ENCODE peak calls at places on chromosome 5, in four cellular contexts. One of them, this sample, is unnamed.
A peak's percentile ranks its signal among the peaks of the same experiment; 100 is the strongest.

GRCh38 chr5:33789558-33789957 is 102.2 kb downstream of the ADAMTS12 start:
- DNase-seq in SK-N-MC: no peak
- DNase-seq in fibroblast of pulmonary artery: no peak
- DNase-seq in psoas muscle: no peak
- DNase-seq in this sample: peak; percentile 13

GRCh38 chr5:38258319-38259061 is at the start of gene EGFLAM:
- DNase-seq in SK-N-MC: no peak
- DNase-seq in fibroblast of pulmonary artery: no peak
- DNase-seq in psoas muscle: peak; percentile 17
- DNase-seq in this sample: no peak

GRCh38 chr5:169094586-169095409 is 206.1 kb downstream of the SLIT3 start:
- DNase-seq in SK-N-MC: no peak
- DNase-seq in fibroblast of pulmonary artery: peak; percentile 22
- DNase-seq in psoas muscle: no peak
- DNase-seq in this sample: peak; percentile 90

GRCh38 chr5:135051872-135052271 is 17.8 kb upstream of the PITX1 start:
- DNase-seq in SK-N-MC: no peak
- DNase-seq in fibroblast of pulmonary artery: no peak
- DNase-seq in psoas muscle: no peak
- DNase-seq in this sample: no peak

GRCh38 chr5:167743685-167744084 is 547.8 kb upstream of the WWC1 start:
- DNase-seq in SK-N-MC: peak; percentile 70
- DNase-seq in fibroblast of pulmonary artery: peak; percentile 83
- DNase-seq in psoas muscle: no peak
- DNase-seq in this sample: peak; percentile 93

GRCh38 chr5:65391591-65391990 is 90.1 kb downstream of the ADAMTS6 start:
- DNase-seq in SK-N-MC: no peak
- DNase-seq in fibroblast of pulmonary artery: peak; percentile 58
- DNase-seq in psoas muscle: no peak
- DNase-seq in this sample: peak; percentile 67

GRCh38 chr5:143318833-143319232 is 84.7 kb downstream of the NR3C1 start:
- DNase-seq in SK-N-MC: no peak
- DNase-seq in fibroblast of pulmonary artery: no peak
- DNase-seq in psoas muscle: no peak
- DNase-seq in this sample: no peak

GRCh38 chr5:43555895-43556606 is 826 bp downstream of the PAIP1 start:
- DNase-seq in SK-N-MC: no peak
- DNase-seq in fibroblast of pulmonary artery: peak; percentile 33
- DNase-seq in psoas muscle: peak; percentile 47
- DNase-seq in this sample: peak; percentile 41

GRCh38 chr5:15538516-15538915 is 38.5 kb downstream of the FBXL7 start:
- DNase-seq in SK-N-MC: no peak
- DNase-seq in fibroblast of pulmonary artery: no peak
- DNase-seq in psoas muscle: no peak
- DNase-seq in this sample: no peak

GRCh38 chr5:40477856-40478546 is 201.7 kb upstream of the PTGER4 start:
- DNase-seq in SK-N-MC: no peak
- DNase-seq in fibroblast of pulmonary artery: peak; percentile 16
- DNase-seq in psoas muscle: no peak
- DNase-seq in this sample: peak; percentile 68

GRCh38 chr5:90353254-90353653 is 56.3 kb downstream of the CETN3 start:
- DNase-seq in SK-N-MC: no peak
- DNase-seq in fibroblast of pulmonary artery: no peak
- DNase-seq in psoas muscle: no peak
- DNase-seq in this sample: no peak

GRCh38 chr5:31361234-31361633 is 167.7 kb downstream of the CDH6 start:
- DNase-seq in SK-N-MC: no peak
- DNase-seq in fibroblast of pulmonary artery: peak; percentile 47
- DNase-seq in psoas muscle: no peak
- DNase-seq in this sample: peak; percentile 83

GRCh38 chr5:102922839-102923477 is 167.9 kb downstream of the PAM start:
- DNase-seq in SK-N-MC: no peak
- DNase-seq in fibroblast of pulmonary artery: peak; percentile 59
- DNase-seq in psoas muscle: no peak
- DNase-seq in this sample: peak; percentile 56

GRCh38 chr5:42825422-42826148 is 13.9 kb upstream of the SELENOP start:
- DNase-seq in SK-N-MC: no peak
- DNase-seq in fibroblast of pulmonary artery: no peak
- DNase-seq in psoas muscle: no peak
- DNase-seq in this sample: no peak

GRCh38 chr5:14748180-14748900 is 83.8 kb downstream of the OTULIN start:
- DNase-seq in SK-N-MC: no peak
- DNase-seq in fibroblast of pulmonary artery: no peak
- DNase-seq in psoas muscle: peak; percentile 50
- DNase-seq in this sample: no peak

GRCh38 chr5:627840-628239 is 15.7 kb downstream of the CEP72 start:
- DNase-seq in SK-N-MC: no peak
- DNase-seq in fibroblast of pulmonary artery: no peak
- DNase-seq in psoas muscle: no peak
- DNase-seq in this sample: no peak

GRCh38 chr5:72203251-72203845 is 96.1 kb downstream of the MAP1B start:
- DNase-seq in SK-N-MC: no peak
- DNase-seq in fibroblast of pulmonary artery: no peak
- DNase-seq in psoas muscle: no peak
- DNase-seq in this sample: no peak

GRCh38 chr5:65128226-65128625 is 353.5 kb downstream of the ADAMTS6 start:
- DNase-seq in SK-N-MC: no peak
- DNase-seq in fibroblast of pulmonary artery: no peak
- DNase-seq in psoas muscle: no peak
- DNase-seq in this sample: no peak

GRCh38 chr5:109611505-109611904 is 78.2 kb upstream of the MAN2A1 start:
- DNase-seq in SK-N-MC: peak; percentile 91
- DNase-seq in fibroblast of pulmonary artery: no peak
- DNase-seq in psoas muscle: no peak
- DNase-seq in this sample: no peak

GRCh38 chr5:120901199-120901598 is 437.1 kb downstream of the PRR16 start:
- DNase-seq in SK-N-MC: peak; percentile 5
- DNase-seq in fibroblast of pulmonary artery: no peak
- DNase-seq in psoas muscle: no peak
- DNase-seq in this sample: peak; percentile 1

GRCh38 chr5:168424506-168425298 is 61.6 kb upstream of the RARS1 start:
- DNase-seq in SK-N-MC: no peak
- DNase-seq in fibroblast of pulmonary artery: peak; percentile 74
- DNase-seq in psoas muscle: no peak
- DNase-seq in this sample: peak; percentile 54

GRCh38 chr5:131521252-131521651 is 113.8 kb downstream of the RAPGEF6 start:
- DNase-seq in SK-N-MC: no peak
- DNase-seq in fibroblast of pulmonary artery: no peak
- DNase-seq in psoas muscle: no peak
- DNase-seq in this sample: peak; percentile 28

GRCh38 chr5:131523500-131524185 is 111.4 kb downstream of the RAPGEF6 start:
- DNase-seq in SK-N-MC: no peak
- DNase-seq in fibroblast of pulmonary artery: no peak
- DNase-seq in psoas muscle: no peak
- DNase-seq in this sample: no peak

GRCh38 chr5:131525805-131526204 is 109.2 kb downstream of the RAPGEF6 start:
- DNase-seq in SK-N-MC: no peak
- DNase-seq in fibroblast of pulmonary artery: peak; percentile 77
- DNase-seq in psoas muscle: no peak
- DNase-seq in this sample: peak; percentile 79

GRCh38 chr5:131528682-131529081 is 106.3 kb downstream of the RAPGEF6 start:
- DNase-seq in SK-N-MC: no peak
- DNase-seq in fibroblast of pulmonary artery: no peak
- DNase-seq in psoas muscle: no peak
- DNase-seq in this sample: no peak

GRCh38 chr5:131524431-131524830 is 110.6 kb downstream of the RAPGEF6 start:
- DNase-seq in SK-N-MC: no peak
- DNase-seq in fibroblast of pulmonary artery: no peak
- DNase-seq in psoas muscle: no peak
- DNase-seq in this sample: no peak
- H3K4me3 ChIP-seq in SK-N-MC: no peak overlapping the region
- H3K4me3 ChIP-seq in fibroblast of pulmonary artery: no peak overlapping the region
- H3K4me3 ChIP-seq in psoas muscle: no peak overlapping the region
- H3K4me3 ChIP-seq in this sample: no peak overlapping the region

DNA sequence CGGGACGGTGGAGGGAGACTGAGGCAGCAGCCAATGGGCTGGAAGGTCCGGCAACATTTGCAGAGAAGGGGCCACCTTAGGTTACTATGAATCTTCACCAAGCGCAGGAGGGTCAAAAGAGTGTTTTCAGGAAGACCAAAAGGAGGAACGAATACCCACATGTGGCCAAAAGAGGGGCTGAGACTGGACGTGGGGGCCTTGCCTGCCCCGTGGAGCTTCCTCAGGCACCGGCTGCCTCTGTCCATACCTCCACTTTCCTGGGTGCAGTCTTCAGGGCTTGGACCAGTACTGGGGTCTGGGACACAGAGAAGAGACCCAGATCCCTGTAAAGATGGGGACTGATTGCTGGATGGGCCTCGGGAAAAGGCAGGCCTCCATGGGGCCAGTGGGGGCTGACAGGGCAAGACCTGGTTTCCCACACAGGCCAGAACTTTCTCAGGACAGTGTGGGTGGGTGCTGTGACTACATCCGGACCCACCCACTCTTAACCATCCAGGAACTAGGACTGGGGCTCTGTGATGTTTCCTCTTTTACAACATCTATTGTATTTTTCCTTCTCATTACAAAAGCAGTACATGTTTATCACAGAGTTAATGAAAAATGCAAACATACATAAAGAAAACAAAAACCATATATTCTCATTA is 294.7 kb downstream of the ZSWIM6 start:
- DNase-seq in SK-N-MC: no peak
- DNase-seq in fibroblast of pulmonary artery: no peak
- DNase-seq in psoas muscle: no peak
- DNase-seq in this sample: no peak
- H3K4me3 ChIP-seq in SK-N-MC: no peak overlapping the region
- H3K4me3 ChIP-seq in fibroblast of pulmonary artery: no peak overlapping the region
- H3K4me3 ChIP-seq in psoas muscle: peak overlapping the region; percentile 66
- H3K4me3 ChIP-seq in this sample: no peak overlapping the region

DNA sequence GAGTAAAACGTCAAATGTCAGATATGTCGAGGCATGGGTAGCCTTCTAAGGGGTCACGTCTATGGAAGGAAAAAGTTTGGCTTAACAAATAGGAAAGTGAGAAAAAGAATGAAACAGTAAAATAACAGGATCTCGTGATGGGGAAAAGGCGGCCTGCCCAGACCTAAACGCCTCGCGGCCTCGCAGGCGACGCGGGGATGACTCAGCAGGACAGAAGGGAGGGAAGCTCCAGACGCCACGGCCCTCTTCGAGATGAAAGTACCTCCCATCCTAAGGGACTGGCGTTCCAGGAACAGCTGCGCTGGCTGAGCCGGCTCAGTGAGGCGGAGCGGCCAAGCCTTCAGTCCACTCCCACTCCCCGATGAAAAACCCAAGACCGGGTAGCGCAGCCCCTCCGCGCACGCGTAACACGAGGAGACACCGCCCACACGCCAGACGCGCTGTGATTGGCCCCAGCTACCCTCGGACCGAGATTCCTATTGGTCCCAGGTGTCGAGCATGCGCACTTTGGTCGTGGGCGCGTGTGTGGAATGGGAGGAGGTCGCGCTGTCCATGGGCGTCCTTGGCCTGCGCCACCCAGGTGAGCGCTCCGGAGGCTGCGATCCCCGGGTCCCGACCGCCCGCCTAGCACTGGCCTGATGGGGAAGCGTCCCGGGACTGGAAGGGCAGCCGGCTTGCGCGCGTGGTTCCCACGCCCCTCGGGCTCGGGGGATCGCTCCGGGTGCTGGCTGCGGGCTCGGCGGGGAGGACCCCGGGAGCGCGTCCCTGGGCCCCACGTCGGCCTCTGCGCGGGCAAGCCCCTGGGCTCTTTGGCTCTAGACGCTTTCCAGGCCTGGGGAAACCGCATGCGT is 588.5 kb downstream of the MTRR start:
- DNase-seq in SK-N-MC: peak; percentile 83
- DNase-seq in fibroblast of pulmonary artery: peak; percentile 99
- DNase-seq in psoas muscle: peak; percentile 94
- DNase-seq in this sample: peak; percentile 99
- H3K4me3 ChIP-seq in SK-N-MC: peak overlapping the region; percentile 94
- H3K4me3 ChIP-seq in fibroblast of pulmonary artery: peak overlapping the region; percentile 79
- H3K4me3 ChIP-seq in psoas muscle: peak overlapping the region; percentile 90
- H3K4me3 ChIP-seq in this sample: peak overlapping the region; percentile 77

DNA sequence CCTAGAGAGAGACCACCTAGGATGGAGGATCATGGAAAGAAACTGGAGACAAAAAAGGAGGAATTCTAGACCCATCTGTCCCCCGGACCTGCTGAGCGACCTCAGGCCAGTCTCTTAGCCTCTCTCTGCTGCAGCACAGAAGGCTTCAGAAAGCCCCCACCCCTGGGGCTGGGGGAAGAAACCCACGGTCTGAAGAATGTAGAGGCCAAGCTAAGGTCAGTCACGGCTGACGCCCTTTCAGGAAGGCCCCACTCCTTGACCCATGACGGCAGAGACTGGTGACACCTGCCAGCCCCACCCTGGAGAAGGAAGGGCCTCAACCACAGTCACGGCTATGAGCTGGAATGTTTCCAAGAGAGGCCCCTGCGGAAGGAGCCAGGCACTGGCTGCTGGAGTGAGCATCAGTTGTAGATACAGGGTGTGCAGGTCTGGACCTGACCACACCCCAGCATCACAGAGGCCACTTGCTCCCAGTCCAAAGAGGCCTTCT is 120.5 kb upstream of the BOD1 start:
- DNase-seq in SK-N-MC: no peak
- DNase-seq in fibroblast of pulmonary artery: no peak
- DNase-seq in psoas muscle: no peak
- DNase-seq in this sample: no peak
- H3K4me3 ChIP-seq in SK-N-MC: no peak overlapping the region
- H3K4me3 ChIP-seq in fibroblast of pulmonary artery: no peak overlapping the region
- H3K4me3 ChIP-seq in psoas muscle: no peak overlapping the region
- H3K4me3 ChIP-seq in this sample: no peak overlapping the region

DNA sequence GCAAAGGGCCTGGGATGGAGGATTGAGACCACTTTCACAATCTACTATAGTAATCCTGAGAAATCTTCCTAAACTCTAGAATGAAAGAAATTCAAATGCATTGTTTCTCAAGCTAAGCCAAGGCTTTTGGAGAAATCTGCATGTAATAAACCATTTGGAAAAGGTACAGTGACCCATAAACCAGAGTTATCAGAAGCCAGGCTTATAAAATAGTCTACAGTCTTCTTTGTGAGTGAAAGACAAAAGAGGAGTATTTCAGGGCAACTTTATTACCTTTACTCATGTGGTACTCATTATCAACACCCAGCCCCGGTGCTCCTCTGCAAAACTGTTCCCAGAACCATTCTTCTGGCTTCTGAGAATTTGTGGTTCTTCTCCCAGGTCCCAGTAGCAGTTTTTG is 87.0 kb downstream of the GALNT10 start:
- DNase-seq in SK-N-MC: no peak
- DNase-seq in fibroblast of pulmonary artery: no peak
- DNase-seq in psoas muscle: no peak
- DNase-seq in this sample: peak; percentile 25
- H3K4me3 ChIP-seq in SK-N-MC: no peak overlapping the region
- H3K4me3 ChIP-seq in fibroblast of pulmonary artery: no peak overlapping the region
- H3K4me3 ChIP-seq in psoas muscle: no peak overlapping the region
- H3K4me3 ChIP-seq in this sample: no peak overlapping the region

DNA sequence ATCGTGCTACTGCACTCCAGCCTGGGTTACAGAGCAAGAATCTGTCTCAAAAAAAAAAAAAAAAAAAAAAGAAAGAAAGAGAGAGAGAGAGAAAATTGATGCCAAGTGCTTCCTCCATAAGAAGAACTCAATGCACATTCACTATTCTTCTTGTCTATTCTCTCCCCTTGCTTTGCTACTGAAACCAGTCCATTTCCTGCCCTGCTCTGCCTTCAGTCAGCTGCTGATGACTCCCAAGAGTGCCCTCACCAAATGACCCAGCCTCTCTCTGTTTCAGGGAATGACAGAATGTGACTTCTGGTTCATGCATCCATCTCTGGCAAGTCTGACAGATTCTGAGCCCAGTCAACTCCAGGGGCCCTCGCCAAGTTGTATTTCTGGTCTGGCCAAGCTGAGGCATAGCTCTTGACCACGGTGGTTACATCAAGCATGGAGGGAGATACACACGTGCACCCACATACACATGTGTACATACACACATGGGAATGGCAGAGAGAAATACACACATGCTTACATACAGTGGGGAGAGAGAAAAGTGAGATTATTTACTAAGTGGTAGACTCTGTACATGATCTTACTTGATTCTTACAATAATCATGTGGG is 106.2 kb downstream of the NSG2 start:
- DNase-seq in SK-N-MC: no peak
- DNase-seq in fibroblast of pulmonary artery: no peak
- DNase-seq in psoas muscle: no peak
- DNase-seq in this sample: no peak
- H3K4me3 ChIP-seq in SK-N-MC: no peak overlapping the region
- H3K4me3 ChIP-seq in fibroblast of pulmonary artery: no peak overlapping the region
- H3K4me3 ChIP-seq in psoas muscle: no peak overlapping the region
- H3K4me3 ChIP-seq in this sample: no peak overlapping the region